ENCODE peak calls at places on chromosomes 1 and 21, in seven cellular contexts. S, C, G, X, R, J and E are unnamed samples.

GRCh38 chr1:170800243-170800642 is 135.1 kb upstream of the MROH9 start:
- DNase-seq in C (no peak), S (no peak), X (no peak), G (no peak), J (no peak), R (no peak), E (no peak)

GRCh38 chr1:221104596-221104995 is 225.4 kb downstream of the HLX start:
- DNase-seq in S (no peak), C (no peak), X (no peak), G (no peak), J (no peak), R (no peak), E (no peak)

GRCh38 chr1:55696891-55697290 is 481.7 kb upstream of the USP24 start:
- DNase-seq in J (no peak), X (no peak), R (no peak), S (no peak), G (no peak), C (no peak), E (no peak)

GRCh38 chr1:91621360-91621759 is 120.7 kb downstream of the CDC7 start:
- DNase-seq in S (no peak), R (no peak), J (no peak), C (no peak), G (no peak), X (no peak), E (no peak)

GRCh38 chr1:223137402-223138100 is 5.5 kb downstream of the TLR5 start:
- DNase-seq in C (peak), X (no peak), G (no peak), R (peak), J (no peak), S (no peak), E (peak)

GRCh38 chr21:33780631-33781030 is 135.0 kb downstream of the ATP5PO start:
- DNase-seq in X (no peak), J (no peak), R (peak), S (no peak), C (no peak), G (no peak), E (no peak)

GRCh38 chr1:87329051-87329755 is 523 bp downstream of the LMO4 start:
- DNase-seq in S (peak), C (peak), R (peak), J (peak), X (peak), G (no peak), E (peak)

GRCh38 chr1:107523736-107524135 is 382.9 kb downstream of the NTNG1 start:
- DNase-seq in S (no peak), C (no peak), G (no peak), R (no peak), X (no peak), J (no peak), E (no peak)

GRCh38 chr1:230863449-230863848 is 4.9 kb downstream of the C1orf198 start:
- DNase-seq in C (peak), R (no peak), X (no peak), S (no peak), J (no peak), G (no peak), E (peak)

GRCh38 chr1:220528049-220528678 is at the start of gene MARK1:
- DNase-seq in G (no peak), S (peak), C (peak), X (peak), R (peak), J (peak), E (peak)

GRCh38 chr1:54794401-54795099 is 6.6 kb downstream of the TTC22 start:
- DNase-seq in J (no peak), S (no peak), R (peak), G (no peak), X (peak), C (no peak), E (peak)